ENCODE peak calls at places on chromosome 19, in nine cellular contexts. L, C, I, Q, P, X, A, T and H are unnamed samples.

GRCh38 chr19:17202249-17202648 is 12.9 kb upstream of the USE1 start:
- DNase-seq in P (no peak), C (no peak), A (no peak), X (no peak), L (no peak), I (no peak), Q (no peak), T (no peak), H (no peak)

GRCh38 chr19:34171539-34171876 is 796 bp upstream of the LSM14A start:
- DNase-seq in Q (peak), P (peak), L (no peak), C (no peak), T (no peak), A (no peak), I (peak), X (peak), H (no peak)

GRCh38 chr19:7482584-7483439 is 6.0 kb downstream of the PEX11G start:
- DNase-seq in P (no peak), X (no peak), Q (peak), T (no peak), L (peak), I (no peak), A (no peak), C (peak), H (no peak)

GRCh38 chr19:14088634-14089411 is 1.7 kb downstream of the SAMD1 start:
- DNase-seq in Q (no peak), I (no peak), T (no peak), L (no peak), A (no peak), X (no peak), P (no peak), C (no peak), H (no peak)

GRCh38 chr19:33301011-33301899 is 1.1 kb downstream of the CEBPA start:
- DNase-seq in T (no peak), L (peak), I (no peak), X (no peak), P (no peak), C (no peak), A (no peak), Q (no peak), H (no peak)

GRCh38 chr19:23070353-23070781 is 46.5 kb upstream of the ZNF730 start:
- DNase-seq in L (peak), X (peak), A (peak), C (peak), P (peak), T (no peak), Q (peak), I (peak), H (no peak)

GRCh38 chr19:4877753-4878490 is 10.5 kb upstream of the PLIN3 start:
- DNase-seq in A (no peak), X (no peak), T (peak), L (peak), I (no peak), P (no peak), Q (no peak), C (no peak), H (no peak)

GRCh38 chr19:43700368-43701015 is 15.4 kb upstream of the IRGC start:
- DNase-seq in P (peak), Q (peak), X (peak), A (peak), I (peak), C (peak), L (peak), T (no peak), H (no peak)

GRCh38 chr19:33868821-33869412 is 72.2 kb downstream of the KCTD15 start:
- DNase-seq in L (peak), C (peak), A (peak), X (no peak), I (no peak), T (peak), Q (peak), P (peak), H (no peak)

GRCh38 chr19:5181331-5181730 is 159.3 kb downstream of the PTPRS start:
- DNase-seq in A (no peak), I (no peak), T (no peak), Q (no peak), C (no peak), X (no peak), L (no peak), P (no peak), H (no peak)

GRCh38 chr19:6473652-6474051 is 7.9 kb downstream of the DENND1C start:
- DNase-seq in L (no peak), T (no peak), X (no peak), Q (no peak), A (no peak), P (no peak), I (no peak), C (no peak), H (no peak)

DNA sequence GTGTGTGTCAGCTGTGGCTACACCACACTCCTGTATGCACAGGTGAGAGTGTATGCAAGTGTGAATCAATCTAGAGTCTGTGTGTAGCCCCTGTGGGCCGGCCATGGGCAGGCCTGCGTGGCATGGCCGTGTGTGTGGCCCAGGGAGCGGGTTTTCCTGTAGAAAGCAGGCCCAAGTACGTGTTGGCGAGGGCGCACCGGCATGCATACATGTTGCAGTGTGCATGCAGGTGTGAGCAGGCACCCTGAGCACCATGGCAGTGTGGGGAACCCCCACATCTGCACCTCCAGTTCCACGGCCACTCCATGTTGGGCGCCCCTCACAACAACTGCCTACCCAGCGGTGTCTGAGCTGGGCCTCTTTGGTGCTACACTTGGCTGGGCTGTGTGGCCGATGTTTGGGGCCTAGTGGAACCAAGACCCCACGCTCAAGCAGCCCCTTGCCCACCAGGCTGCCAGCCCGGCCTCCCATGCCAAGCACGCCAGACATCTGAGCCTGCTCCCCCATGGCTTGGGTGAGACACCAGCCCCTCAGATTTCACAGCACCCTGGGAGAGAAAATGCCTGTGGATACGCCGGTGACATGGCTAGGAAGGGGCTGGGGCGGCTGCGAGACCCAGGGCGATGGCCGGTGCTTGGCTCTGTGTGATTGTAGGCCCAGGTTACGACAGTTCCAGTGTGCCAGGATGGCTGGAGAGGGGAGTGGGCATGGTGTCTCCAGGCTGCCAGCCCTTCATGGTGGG is 2.1 kb downstream of the NFIX start:
- DNase-seq in Q (no peak), C (no peak), P (no peak), I (no peak), T (peak), A (no peak), L (no peak), X (no peak), H (no peak)
- H3K4me3 ChIP-seq in Q (peak), C (no peak), P (peak), I (peak), T (peak), A (peak), L (peak), X (peak), H (no peak)

GRCh38 chr19:45455707-45456499 is 11.9 kb upstream of the FOSB start:
- DNase-seq in T (peak), Q (peak), L (peak), X (no peak), A (peak), I (peak), C (peak), P (peak), H (no peak)
- H3K4me3 ChIP-seq in T (no peak), Q (peak), L (peak), X (peak), A (peak), I (peak), C (no peak), P (peak), H (no peak)

DNA sequence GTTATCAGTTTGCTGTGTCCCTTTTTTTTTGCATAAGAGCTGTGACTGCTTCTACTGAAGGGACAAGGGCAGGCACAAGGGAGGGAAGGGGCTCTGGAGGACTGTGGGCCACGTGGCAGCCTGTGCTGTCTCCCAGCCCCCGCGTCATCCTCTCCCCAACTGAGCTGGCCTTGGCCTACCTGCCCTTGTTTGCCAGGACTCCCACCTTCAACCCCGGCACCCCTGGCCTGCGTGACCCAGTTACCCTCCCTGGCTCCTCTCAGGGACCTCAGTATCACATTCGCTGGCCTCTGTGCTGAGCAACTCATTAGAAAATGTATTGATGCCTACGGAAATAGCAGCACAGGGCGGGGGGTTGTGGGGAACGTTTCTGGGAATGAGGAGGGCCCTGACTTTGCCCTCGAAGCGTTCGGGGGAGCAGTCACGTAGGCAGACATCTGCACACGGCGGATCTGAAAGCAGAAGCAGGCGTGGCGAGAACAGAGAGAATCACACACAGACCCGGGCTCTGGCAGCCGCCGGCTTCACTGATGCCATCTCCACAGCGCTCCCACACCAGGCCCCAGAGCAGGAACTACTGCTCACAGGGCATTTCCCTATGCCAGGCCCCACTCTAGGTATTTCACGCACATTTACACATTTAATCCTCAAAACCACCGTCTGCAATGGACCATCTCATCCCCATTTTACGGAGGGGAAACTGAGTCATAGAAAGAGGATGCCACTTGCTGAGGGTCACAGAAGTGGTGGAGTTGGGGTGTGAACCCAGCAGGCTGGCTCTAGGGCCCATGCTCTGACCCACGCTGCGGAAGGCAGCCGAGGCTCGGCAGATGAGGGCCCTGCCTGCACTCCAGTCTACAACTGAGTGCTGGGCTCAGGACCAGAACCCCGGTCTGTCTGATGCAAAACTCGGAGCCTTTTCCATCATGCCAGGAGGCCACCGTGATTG is 5.7 kb upstream of the ATF5 start:
- DNase-seq in X (no peak), I (no peak), P (no peak), L (no peak), T (no peak), Q (no peak), A (peak), C (no peak), H (no peak)
- H3K4me3 ChIP-seq in X (no peak), I (no peak), P (no peak), L (no peak), T (no peak), Q (no peak), A (no peak), C (no peak), H (no peak)

GRCh38 chr19:1846517-1847205 is 1.6 kb downstream of the REXO1 start:
- DNase-seq in T (no peak), X (no peak), L (peak), Q (no peak), C (no peak), A (no peak), P (no peak), I (no peak), H (no peak)
- H3K4me3 ChIP-seq in T (no peak), X (peak), L (peak), Q (peak), C (no peak), A (peak), P (peak), I (peak), H (peak)

GRCh38 chr19:44905437-44906160 is at the start of gene APOE:
- DNase-seq in Q (peak), P (no peak), A (no peak), X (no peak), T (no peak), C (peak), I (no peak), L (no peak), H (no peak)
- H3K4me3 ChIP-seq in Q (peak), P (peak), A (peak), X (no peak), T (no peak), C (peak), I (peak), L (peak), H (no peak)

DNA sequence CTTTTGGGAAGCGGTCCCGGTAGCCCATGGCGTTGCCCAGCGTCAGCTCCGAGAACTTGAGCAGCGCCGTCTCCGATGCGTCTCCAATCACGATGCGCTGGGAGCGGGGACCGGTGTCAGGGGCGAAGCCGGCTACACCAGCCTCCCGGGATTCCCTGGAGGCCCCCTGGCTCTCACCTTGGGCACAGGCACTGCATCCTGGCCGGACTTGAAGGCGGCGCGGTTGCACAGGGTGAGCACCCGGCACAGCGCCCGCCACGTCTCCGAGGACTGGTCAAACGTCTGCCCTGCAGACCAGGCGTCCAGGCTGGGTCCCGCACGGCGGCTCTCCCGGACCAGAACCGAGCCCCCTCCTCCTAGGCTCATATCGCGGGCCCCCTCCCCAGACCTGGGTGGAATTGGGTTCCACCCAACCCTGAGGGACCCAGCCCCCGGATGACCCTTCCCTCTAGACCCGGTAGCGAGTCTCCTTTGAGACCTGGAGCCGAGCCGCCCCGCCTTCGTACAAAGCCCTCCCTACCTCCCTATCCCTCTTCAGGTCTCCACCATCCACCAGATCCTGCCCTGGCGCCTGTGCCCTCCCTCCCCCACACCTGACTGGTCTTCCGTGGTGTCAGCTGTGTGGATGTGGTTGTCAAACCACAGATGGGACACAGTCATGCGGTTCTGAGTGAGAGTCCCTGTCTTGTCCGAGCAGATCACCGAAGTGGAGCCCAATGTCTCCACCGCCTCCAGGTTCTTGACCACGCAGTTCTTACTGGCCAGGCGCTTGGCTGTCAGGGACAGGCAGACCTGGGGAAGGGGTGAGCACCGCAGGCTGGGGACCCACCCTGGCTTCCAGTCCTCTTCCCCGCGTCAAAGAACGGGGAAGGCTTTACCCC is 4.8 kb downstream of the ATP4A start:
- DNase-seq in A (no peak), P (no peak), L (no peak), C (no peak), T (peak), I (no peak), Q (no peak), X (no peak), H (no peak)
- H3K4me3 ChIP-seq in A (peak), P (peak), L (peak), C (no peak), T (no peak), I (no peak), Q (peak), X (no peak), H (no peak)

GRCh38 chr19:15292140-15292539 is 40.2 kb downstream of the BRD4 start:
- DNase-seq in Q (no peak), A (no peak), P (no peak), X (no peak), I (no peak), C (no peak), T (no peak), L (no peak), H (no peak)
- H3K4me3 ChIP-seq in Q (no peak), A (no peak), P (no peak), X (no peak), I (no peak), C (no peak), T (no peak), L (no peak), H (no peak)

GRCh38 chr19:51325161-51325979 is 13.9 kb downstream of the IGLON5 start:
- DNase-seq in T (no peak), C (no peak), I (no peak), X (no peak), Q (no peak), P (no peak), L (no peak), A (no peak), H (no peak)

GRCh38 chr19:51329411-51329810 is 12.5 kb downstream of the VSIG10L start:
- DNase-seq in P (no peak), A (no peak), Q (no peak), L (no peak), I (no peak), T (peak), X (no peak), C (no peak), H (no peak)

GRCh38 chr19:51330366-51330765 is 11.6 kb downstream of the VSIG10L start:
- DNase-seq in Q (no peak), I (no peak), X (no peak), A (no peak), L (no peak), C (no peak), P (no peak), T (no peak), H (no peak)

GRCh38 chr19:51326216-51327065 is 15.0 kb downstream of the IGLON5 start:
- DNase-seq in X (no peak), I (no peak), P (no peak), Q (no peak), L (no peak), C (no peak), T (peak), A (no peak), H (no peak)

DNA sequence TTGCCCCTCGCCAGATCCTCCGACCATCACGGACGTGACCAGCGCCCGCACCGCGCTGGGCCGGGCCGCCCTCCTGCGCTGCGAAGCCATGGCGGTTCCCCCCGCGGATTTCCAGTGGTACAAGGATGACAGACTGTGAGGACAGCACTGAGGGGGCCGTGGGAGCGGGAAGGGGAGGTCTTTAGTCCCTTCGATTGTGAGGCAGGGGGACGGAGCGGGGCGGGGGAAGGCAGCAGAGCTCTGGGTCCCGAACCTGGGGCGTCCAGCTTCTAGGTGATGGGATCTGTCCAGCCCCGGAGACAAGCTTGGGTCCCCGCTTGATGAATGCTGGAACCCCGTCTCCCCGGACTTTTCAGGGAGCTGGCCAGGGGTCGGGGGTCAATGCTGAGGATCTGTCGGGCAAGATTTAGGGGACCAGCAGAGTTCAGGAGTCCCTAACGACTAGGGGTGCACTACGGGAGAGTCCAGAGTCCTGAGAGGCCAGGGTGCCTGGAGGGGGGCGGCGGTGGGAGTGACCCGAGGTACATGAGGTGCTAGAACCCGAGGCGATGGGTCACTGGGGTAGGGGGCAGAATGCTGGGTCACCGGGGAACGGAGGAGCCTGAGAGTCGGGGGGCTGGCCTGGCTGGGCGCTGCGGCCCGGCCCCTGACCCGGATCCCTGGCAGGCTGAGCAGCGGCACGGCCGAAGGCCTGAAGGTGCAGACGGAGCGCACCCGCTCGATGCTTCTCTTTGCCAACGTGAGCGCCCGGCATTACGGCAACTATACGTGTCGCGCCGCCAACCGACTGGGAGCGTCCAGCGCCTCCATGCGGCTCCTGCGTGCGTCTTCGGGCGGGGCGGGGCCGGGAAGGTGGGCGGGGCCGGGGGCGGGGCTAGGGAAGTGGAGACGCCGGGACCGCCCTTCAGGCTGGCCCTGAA is 14.6 kb downstream of the VSIG10L start:
- DNase-seq in I (peak), T (peak), Q (peak), X (no peak), A (peak), L (peak), C (peak), P (peak), H (peak)
- H3K4me3 ChIP-seq in I (peak), T (no peak), Q (peak), X (no peak), A (peak), L (peak), C (no peak), P (peak), H (peak)

GRCh38 chr19:38394488-38394887 is 6.0 kb downstream of the SPRED3 start:
- DNase-seq in A (no peak), L (no peak), T (no peak), Q (no peak), C (peak), P (no peak), I (no peak), X (no peak), H (no peak)
- H3K4me3 ChIP-seq in A (no peak), L (no peak), T (no peak), Q (no peak), C (no peak), P (no peak), I (no peak), X (no peak), H (no peak)

DNA sequence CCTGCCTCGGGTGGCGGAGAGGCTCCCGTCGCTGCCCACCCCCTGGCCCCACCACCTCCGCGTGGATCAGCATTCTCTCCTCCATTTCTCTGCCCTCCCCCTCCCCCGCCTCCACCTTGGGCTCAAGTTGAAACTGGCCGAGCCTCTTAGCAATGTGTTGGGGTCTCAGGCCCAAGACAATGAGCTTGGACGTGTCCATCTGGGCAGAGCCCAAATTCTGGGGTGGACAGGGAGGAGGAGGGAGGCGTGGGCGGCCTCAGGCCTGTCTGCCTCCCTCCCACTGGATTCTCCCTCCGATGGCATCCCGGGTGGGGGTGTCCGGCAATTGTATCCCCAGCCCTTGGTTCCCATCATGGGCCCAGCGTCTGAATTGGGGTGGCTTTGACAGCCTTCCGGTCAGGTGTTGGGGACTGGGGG is 1.2 kb downstream of the CELF5 start:
- DNase-seq in Q (no peak), A (no peak), P (no peak), T (no peak), C (peak), I (no peak), L (no peak), X (no peak), H (no peak)
- H3K4me3 ChIP-seq in Q (no peak), A (no peak), P (no peak), T (no peak), C (no peak), I (no peak), L (no peak), X (no peak), H (no peak)